ENCODE peak calls at places on chromosomes 4 and X, in eight cellular contexts. A is A549; B is SK-N-SH; L is CD8-positive, alpha-beta T cell; F is pancreas; J is breast epithelium; H is ovary; K is cardiac muscle cell. Y is an unnamed sample.

GRCh38 chr4:117164338-117164737 is 79.0 kb upstream of the TRAM1L1 start:
- DNase-seq in A (no peak), L (no peak), F (no peak), K (no peak), B (no peak), J (no peak), H (no peak), Y (no peak)

GRCh38 chr4:149914521-149915115 is 99.0 kb upstream of the IQCM start:
- DNase-seq in A (peak; percentile 25), K (peak; percentile 68), F (no peak), H (no peak), J (no peak), B (peak; percentile 69), L (no peak), Y (peak; percentile 9)

GRCh38 chrX:53294024-53294648 is 12.8 kb upstream of the IQSEC2 start:
- DNase-seq in L (no peak), A (no peak), H (no peak), J (no peak), B (no peak), F (no peak), K (peak; percentile 8), Y (no peak)

GRCh38 chrX:38215141-38215540 is 5.5 kb downstream of the SRPX start:
- DNase-seq in K (peak; percentile 57), H (no peak), L (no peak), F (no peak), J (no peak), A (no peak), B (no peak), Y (no peak)

GRCh38 chr4:74365761-74366160 is 816 bp downstream of the EREG start:
- DNase-seq in L (no peak), J (no peak), F (peak; percentile 57), H (no peak), K (peak; percentile 54), A (no peak), B (peak; percentile 5), Y (no peak)

GRCh38 chr4:79317711-79318110 is 8.2 kb downstream of the NAA11 start:
- DNase-seq in J (no peak), A (no peak), F (no peak), L (no peak), H (no peak), B (no peak), K (no peak), Y (no peak)

GRCh38 chr4:76894537-76894936 is 3.4 kb downstream of the SOWAHB start:
- DNase-seq in F (no peak), B (no peak), J (no peak), K (no peak), H (no peak), L (no peak), A (no peak), Y (no peak)

GRCh38 chr4:88738714-88739366 is 41.2 kb upstream of the NAP1L5 start:
- DNase-seq in H (no peak), K (no peak), L (no peak), F (no peak), J (no peak), A (no peak), B (no peak), Y (no peak)

GRCh38 chr4:99154658-99155342 is 10.7 kb upstream of the ADH4 start:
- DNase-seq in L (no peak), H (no peak), K (no peak), J (no peak), A (no peak), F (no peak), B (no peak), Y (no peak)

GRCh38 chr4:5399790-5400421 is 308.5 kb downstream of the EVC2 start:
- DNase-seq in F (no peak), J (no peak), L (no peak), H (no peak), K (peak; percentile 53), A (peak; percentile 36), B (peak; percentile 63), Y (no peak)
- TF ChIP-seq CTCF in F (peak; percentile 67), J (no peak), L (no peak), H (no peak), K (peak; percentile 87), A (peak; percentile 49), B (peak; percentile 71), Y (peak; percentile 21)

DNA sequence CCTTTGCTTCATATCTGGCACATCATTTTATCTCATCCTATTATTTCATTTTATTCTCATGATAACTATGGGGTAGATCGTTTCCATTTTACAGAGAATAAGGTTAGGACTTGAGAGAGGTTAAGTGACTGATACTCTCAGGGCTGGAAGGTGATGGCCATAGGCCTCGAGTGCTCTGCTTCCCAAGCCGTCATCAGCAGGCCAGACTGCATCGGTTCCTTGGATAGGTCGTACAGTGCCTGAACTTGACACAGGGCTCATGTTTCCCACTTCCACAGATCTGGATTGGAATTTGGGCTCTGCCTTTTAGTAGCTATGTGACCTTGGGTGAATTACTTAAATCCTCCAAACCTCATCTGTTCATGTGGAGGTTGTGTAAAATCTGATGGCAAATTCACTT is 81.4 kb downstream of the TMEM131L start:
- DNase-seq in F (no peak), K (no peak), B (no peak), L (no peak), J (no peak), A (no peak), H (no peak), Y (no peak)
- H3K4me3 ChIP-seq in F (no peak overlapping the region), K (no peak overlapping the region), B (no peak overlapping the region), L (no peak overlapping the region), J (no peak overlapping the region), A (no peak overlapping the region), H (no peak overlapping the region), Y (no peak overlapping the region)

DNA sequence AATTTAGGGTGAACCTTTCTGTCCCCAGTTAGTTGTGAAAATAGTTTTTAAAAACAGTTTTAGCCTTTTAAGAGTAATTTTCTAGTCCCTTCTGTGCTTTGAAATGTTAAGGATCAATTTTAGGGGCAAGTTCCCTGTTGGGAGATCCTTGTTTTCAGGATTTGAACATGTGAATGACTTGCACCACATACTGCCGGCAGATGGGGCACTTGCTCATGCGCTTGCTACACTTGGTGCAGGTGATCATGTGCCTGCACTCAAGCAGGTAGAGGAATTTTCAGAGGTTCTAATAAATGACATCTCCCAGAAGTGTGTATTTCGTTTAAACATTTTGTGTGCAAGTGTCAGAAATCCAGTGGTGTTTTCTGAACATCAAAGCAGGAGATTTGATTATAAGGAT is 195.9 kb downstream of the CHM start:
- DNase-seq in L (no peak), K (peak; percentile 11), H (no peak), B (peak; percentile 3), F (peak; percentile 53), A (peak; percentile 0), J (no peak), Y (no peak)
- TF ChIP-seq CTCF in L (no peak), K (peak; percentile 29), H (no peak), B (peak; percentile 64), F (peak; percentile 24), A (peak; percentile 37), J (no peak), Y (no peak)

GRCh38 chr4:139918994-139919393 is 235.0 kb downstream of the MAML3 start:
- DNase-seq in B (no peak), A (no peak), F (no peak), K (no peak), H (no peak), J (no peak), L (no peak), Y (no peak)

GRCh38 chr4:139920552-139920951 is 233.4 kb downstream of the MAML3 start:
- DNase-seq in B (no peak), K (no peak), F (no peak), J (no peak), L (no peak), A (no peak), H (no peak), Y (no peak)

GRCh38 chr4:139917896-139918295 is 236.1 kb downstream of the MAML3 start:
- DNase-seq in B (no peak), F (no peak), A (no peak), H (no peak), K (no peak), J (no peak), L (no peak), Y (no peak)

GRCh38 chr4:139918591-139918990 is 235.4 kb downstream of the MAML3 start:
- DNase-seq in J (no peak), B (no peak), K (no peak), A (no peak), H (no peak), F (no peak), L (no peak), Y (no peak)

GRCh38 chr4:139919513-139919912 is 234.5 kb downstream of the MAML3 start:
- DNase-seq in B (no peak), K (peak; percentile 73), A (no peak), H (no peak), L (no peak), F (no peak), J (no peak), Y (no peak)
- H3K4me3 ChIP-seq in B (no peak overlapping the region), K (no peak overlapping the region), A (no peak overlapping the region), H (no peak overlapping the region), L (no peak overlapping the region), F (no peak overlapping the region), J (no peak overlapping the region), Y (no peak overlapping the region)

GRCh38 chr4:120055795-120056194 is 10.9 kb downstream of the MAD2L1 start:
- DNase-seq in A (no peak), J (no peak), F (no peak), H (no peak), L (no peak), K (no peak), B (no peak), Y (no peak)

GRCh38 chr4:120053916-120054315 is 12.7 kb downstream of the MAD2L1 start:
- DNase-seq in J (no peak), B (no peak), A (no peak), L (no peak), F (no peak), H (no peak), K (no peak), Y (no peak)

GRCh38 chr4:120055167-120055566 is 11.5 kb downstream of the MAD2L1 start:
- DNase-seq in K (no peak), L (no peak), J (no peak), A (no peak), B (no peak), F (no peak), H (no peak), Y (no peak)

GRCh38 chr4:120057416-120057815 is 9.2 kb downstream of the MAD2L1 start:
- DNase-seq in K (no peak), J (no peak), H (no peak), F (no peak), L (no peak), B (no peak), A (no peak), Y (no peak)

DNA sequence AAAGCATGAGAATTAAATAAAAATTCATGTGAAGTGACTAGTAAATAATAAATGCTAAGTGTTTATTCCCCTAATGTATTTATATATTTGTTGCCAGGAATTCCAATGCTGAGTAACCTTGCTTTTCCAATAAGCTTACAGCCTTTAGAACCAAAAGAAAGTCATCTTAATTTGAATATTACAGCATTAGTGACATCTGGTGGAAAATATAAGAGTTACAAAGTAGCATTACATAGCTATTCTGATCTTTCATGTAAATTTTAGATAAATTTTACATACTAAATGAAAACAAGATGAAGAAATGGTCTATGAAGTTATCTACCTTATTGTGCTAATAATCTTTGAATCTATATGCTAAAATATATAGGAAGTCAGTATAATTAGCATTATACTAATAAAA is 10.4 kb downstream of the MAD2L1 start:
- DNase-seq in A (no peak), F (no peak), K (peak; percentile 48), J (no peak), B (no peak), H (no peak), L (no peak), Y (no peak)
- TF ChIP-seq CTCF in A (peak; percentile 28), F (peak; percentile 9), K (no peak), J (no peak), B (peak; percentile 63), H (no peak), L (no peak), Y (no peak)